ENCODE peak calls at places on chromosome 9, in nine cellular contexts. O, K, J, E, M, X, P, T and I are unnamed samples. For H3K4me1, the result is how much of the 10 kb centered on the place peaks cover.

GRCh38 chr9:71966601-71967000 is 55.2 kb downstream of the C9orf85 start:
- DNase-seq in O (no peak), K (no peak), J (peak), E (no peak), M (no peak), X (no peak), P (no peak), T (no peak), I (no peak)

GRCh38 chr9:136578915-136579637 is 33.2 kb upstream of the NOTCH1 start:
- DNase-seq in O (no peak), K (no peak), J (no peak), E (no peak), M (no peak), X (peak), P (peak), T (peak), I (no peak)

GRCh38 chr9:37029304-37029775 is 4.7 kb downstream of the PAX5 start:
- DNase-seq in O (no peak), K (no peak), J (no peak), E (no peak), M (no peak), X (no peak), P (no peak), T (no peak), I (no peak)

GRCh38 chr9:133848471-133848870 is 110.3 kb upstream of the SARDH start:
- DNase-seq in O (no peak), K (no peak), J (no peak), E (no peak), M (no peak), X (peak), P (no peak), T (no peak), I (no peak)

GRCh38 chr9:21611896-21612295 is 129.8 kb upstream of the IFNE start:
- DNase-seq in O (no peak), K (no peak), J (no peak), E (no peak), M (no peak), X (no peak), P (no peak), T (no peak), I (no peak)

GRCh38 chr9:91075279-91075678 is 273.7 kb downstream of the SYK start:
- DNase-seq in O (no peak), K (no peak), J (no peak), E (no peak), M (no peak), X (no peak), P (no peak), T (no peak), I (no peak)

GRCh38 chr9:36813149-36813548 is 220.9 kb downstream of the PAX5 start:
- DNase-seq in O (no peak), K (no peak), J (no peak), E (no peak), M (no peak), X (no peak), P (no peak), T (no peak), I (peak)

GRCh38 chr9:74770508-74771261 is 117.0 kb downstream of the TRPM6 start:
- DNase-seq in O (no peak), K (peak), J (peak), E (peak), M (no peak), X (peak), P (peak), T (peak), I (no peak)

GRCh38 chr9:12166511-12166910 is 526.7 kb upstream of the TYRP1 start:
- DNase-seq in O (no peak), K (no peak), J (no peak), E (no peak), M (no peak), X (no peak), P (no peak), T (no peak), I (no peak)

GRCh38 chr9:92489209-92489608 is 6.9 kb upstream of the ASPN start:
- DNase-seq in O (no peak), K (no peak), J (no peak), E (no peak), M (no peak), X (no peak), P (no peak), T (no peak), I (no peak)

GRCh38 chr9:107542401-107542800 is 52.8 kb upstream of the KLF4 start:
- DNase-seq in O (no peak), K (no peak), J (no peak), E (no peak), M (no peak), X (no peak), P (no peak), T (no peak), I (no peak)

GRCh38 chr9:134702291-134702690 is 60.7 kb downstream of the COL5A1 start:
- DNase-seq in O (no peak), K (no peak), J (no peak), E (no peak), M (no peak), X (peak), P (no peak), T (peak), I (no peak)

GRCh38 chr9:122944960-122945888 is 4.4 kb downstream of the RABGAP1 start:
- DNase-seq in O (no peak), K (no peak), J (no peak), E (no peak), M (no peak), X (no peak), P (no peak), T (no peak), I (no peak)

GRCh38 chr9:122940603-122941559 is at the start of gene RABGAP1:
- DNase-seq in O (peak), K (peak), J (peak), E (peak), M (peak), X (peak), P (peak), T (peak), I (peak)

GRCh38 chr9:122936883-122937282 is 3.9 kb upstream of the RABGAP1 start:
- DNase-seq in O (no peak), K (no peak), J (no peak), E (no peak), M (no peak), X (no peak), P (no peak), T (no peak), I (no peak)

GRCh38 chr9:122939611-122940010 is 1.2 kb upstream of the RABGAP1 start:
- DNase-seq in O (no peak), K (no peak), J (no peak), E (no peak), M (no peak), X (no peak), P (no peak), T (no peak), I (no peak)

DNA sequence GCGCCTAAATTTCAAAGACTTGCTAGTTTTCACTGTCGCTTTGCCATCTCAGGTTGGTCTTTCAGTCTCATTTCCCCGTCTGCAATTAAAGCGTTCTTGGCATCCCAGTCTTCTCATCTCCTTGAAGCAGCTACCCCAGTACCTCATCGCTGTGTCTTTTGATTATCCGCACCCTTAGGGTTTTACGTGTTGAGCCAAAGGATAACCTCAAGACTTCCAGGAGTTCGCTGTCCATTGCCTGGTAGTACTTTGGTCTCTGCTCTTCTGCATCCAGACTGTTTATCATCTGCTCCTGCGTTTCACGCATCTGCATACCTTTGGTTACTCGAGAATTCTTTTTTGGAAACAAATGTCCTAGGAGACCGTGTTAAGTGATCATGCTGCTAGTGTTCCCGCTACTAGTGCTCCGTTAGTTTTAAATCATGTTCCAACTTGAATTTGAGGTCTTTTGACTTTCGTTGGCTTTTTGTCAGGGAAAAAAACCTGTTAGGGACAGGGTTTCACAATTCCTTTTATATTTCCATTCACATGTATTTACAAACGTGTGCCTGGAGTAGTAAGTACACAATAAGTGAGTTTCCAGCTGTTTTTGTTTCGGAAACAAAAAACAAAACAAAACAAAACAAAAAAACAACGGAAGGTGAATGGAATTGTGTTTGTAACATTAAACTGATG is 877 bp downstream of the RABGAP1 start:
- DNase-seq in O (no peak), K (peak), J (no peak), E (peak), M (no peak), X (no peak), P (peak), T (no peak), I (peak)
- H3K4me1 ChIP-seq in O (under half), K (half or more), J (under half), E (under half), M (under half), X (under half), P (under half), T (under half), I (under half)

GRCh38 chr9:131836021-131836420 is 96.1 kb upstream of the RAPGEF1 start:
- DNase-seq in O (no peak), K (no peak), J (no peak), E (no peak), M (no peak), X (no peak), P (no peak), T (no peak), I (no peak)

GRCh38 chr9:131833906-131834305 is 94.0 kb upstream of the RAPGEF1 start:
- DNase-seq in O (no peak), K (no peak), J (no peak), E (no peak), M (no peak), X (no peak), P (no peak), T (no peak), I (no peak)

GRCh38 chr9:131836607-131837315 is 96.9 kb upstream of the RAPGEF1 start:
- DNase-seq in O (no peak), K (no peak), J (no peak), E (no peak), M (no peak), X (no peak), P (no peak), T (no peak), I (no peak)

GRCh38 chr9:131834721-131835120 is 94.8 kb upstream of the RAPGEF1 start:
- DNase-seq in O (no peak), K (no peak), J (no peak), E (no peak), M (no peak), X (no peak), P (no peak), T (no peak), I (no peak)

DNA sequence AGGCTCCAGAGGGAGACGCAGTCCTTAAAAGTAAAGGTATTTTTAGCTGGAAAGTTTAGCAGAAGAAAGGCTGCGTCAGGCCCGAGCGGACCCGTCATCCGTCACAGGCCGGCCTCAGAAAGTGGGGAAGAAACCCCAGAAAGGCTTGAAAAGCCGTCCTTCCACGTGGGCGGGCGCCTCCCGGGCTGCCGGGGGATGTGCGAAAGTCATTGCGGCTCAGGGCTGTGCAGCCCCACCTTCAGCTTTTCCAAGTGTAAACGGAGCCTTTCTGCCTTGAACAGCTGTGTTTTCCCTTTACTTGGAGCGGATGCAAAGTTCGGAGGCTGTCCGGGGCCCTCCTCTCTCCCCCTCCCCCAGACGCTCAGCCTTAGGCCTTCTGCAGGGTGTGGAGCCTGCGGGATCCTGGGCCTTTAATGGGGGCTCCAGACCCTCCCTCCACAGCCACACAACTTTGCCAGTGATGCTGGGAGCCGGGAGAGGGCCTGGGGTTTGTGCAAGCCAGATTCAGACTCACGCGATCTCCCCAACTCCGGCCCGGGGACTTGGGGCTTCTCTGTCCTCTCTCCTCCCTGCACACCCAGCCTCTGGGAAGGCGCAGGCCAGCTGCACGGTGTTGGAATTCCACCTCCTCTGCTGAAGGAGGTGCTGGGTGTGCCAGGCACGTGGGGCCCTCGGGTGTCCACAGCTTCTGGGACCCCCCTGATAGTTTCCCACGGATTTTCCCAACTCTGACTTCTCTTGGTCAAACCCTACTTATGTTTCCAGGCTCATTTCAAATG is 95.4 kb upstream of the RAPGEF1 start:
- DNase-seq in O (no peak), K (no peak), J (no peak), E (no peak), M (no peak), X (no peak), P (no peak), T (no peak), I (no peak)
- H3K4me1 ChIP-seq in O (under half), K (under half), J (under half), E (under half), M (under half), X (under half), P (under half), T (under half), I (under half)

GRCh38 chr9:77951369-77951768 is 80.2 kb downstream of the GNAQ start:
- DNase-seq in O (no peak), K (no peak), J (no peak), E (no peak), M (no peak), X (no peak), P (no peak), T (no peak), I (no peak)
- H3K4me1 ChIP-seq in O (under half), K (under half), J (under half), E (under half), M (half or more), X (under half), P (under half), T (half or more), I (under half)

GRCh38 chr9:87500491-87500890 is 2.8 kb downstream of the DAPK1 start:
- DNase-seq in O (no peak), K (no peak), J (no peak), E (no peak), M (no peak), X (no peak), P (no peak), T (no peak), I (no peak)
- H3K4me1 ChIP-seq in O (under half), K (half or more), J (under half), E (half or more), M (under half), X (under half), P (under half), T (under half), I (under half)

GRCh38 chr9:130029591-130029990 is 13.4 kb downstream of the FNBP1 start:
- DNase-seq in O (no peak), K (no peak), J (no peak), E (no peak), M (no peak), X (no peak), P (no peak), T (no peak), I (no peak)

GRCh38 chr9:130036099-130036498 is 6.9 kb downstream of the FNBP1 start:
- DNase-seq in O (no peak), K (no peak), J (no peak), E (no peak), M (no peak), X (no peak), P (no peak), T (no peak), I (no peak)

GRCh38 chr9:130039504-130040147 is 3.4 kb downstream of the FNBP1 start:
- DNase-seq in O (no peak), K (no peak), J (no peak), E (no peak), M (no peak), X (no peak), P (no peak), T (no peak), I (no peak)

GRCh38 chr9:130030821-130031481 is 12.0 kb downstream of the FNBP1 start:
- DNase-seq in O (no peak), K (peak), J (no peak), E (no peak), M (no peak), X (no peak), P (no peak), T (no peak), I (no peak)

GRCh38 chr9:130034570-130034969 is 8.4 kb downstream of the FNBP1 start:
- DNase-seq in O (no peak), K (no peak), J (no peak), E (no peak), M (no peak), X (no peak), P (no peak), T (no peak), I (peak)
- H3K4me1 ChIP-seq in O (under half), K (under half), J (under half), E (under half), M (under half), X (under half), P (under half), T (half or more), I (under half)

GRCh38 chr9:95105519-95106287 is 211.8 kb downstream of the FANCC start:
- DNase-seq in O (no peak), K (no peak), J (no peak), E (no peak), M (no peak), X (no peak), P (no peak), T (no peak), I (no peak)
- H3K4me1 ChIP-seq in O (under half), K (under half), J (under half), E (under half), M (under half), X (under half), P (under half), T (half or more), I (under half)